ENCODE peak calls at places on chromosome 13, in eight cellular contexts. C, Q, L, Z, M, W, Y and T are unnamed samples.

GRCh38 chr13:49649244-49649962 is 21.1 kb downstream of the ARL11 start:
- DNase-seq in L (peak), W (peak), C (no peak), M (no peak), Y (peak), Q (no peak), Z (peak), T (peak)

GRCh38 chr13:23087884-23088283 is 92.9 kb upstream of the SGCG start:
- DNase-seq in Y (peak), C (peak), M (peak), Q (no peak), Z (peak), L (peak), W (peak), T (peak)

GRCh38 chr13:35720290-35720689 is 243.8 kb upstream of the MAB21L1 start:
- DNase-seq in M (no peak), Y (no peak), L (peak), Q (no peak), Z (no peak), C (no peak), W (no peak), T (no peak)

GRCh38 chr13:106532111-106532929 is 3.1 kb downstream of the EFNB2 start:
- DNase-seq in Q (no peak), C (peak), Z (peak), W (peak), L (peak), Y (no peak), M (no peak), T (peak)

GRCh38 chr13:37640499-37640898 is 41.9 kb upstream of the POSTN start:
- DNase-seq in Z (peak), L (peak), Y (peak), M (no peak), C (no peak), Q (no peak), W (peak), T (peak)

GRCh38 chr13:77372275-77372674 is 45.4 kb upstream of the MYCBP2 start:
- DNase-seq in L (no peak), Y (no peak), Q (no peak), M (no peak), C (no peak), W (no peak), Z (no peak), T (no peak)

GRCh38 chr13:50376895-50377575 is 361.8 kb downstream of the KCNRG start:
- DNase-seq in Q (no peak), L (peak), C (no peak), M (no peak), Z (no peak), Y (peak), W (peak), T (no peak)

GRCh38 chr13:55361141-55361540 is 1779.6 kb upstream of the PRR20A start:
- DNase-seq in M (no peak), C (no peak), Y (no peak), Q (no peak), Z (no peak), W (no peak), L (peak), T (no peak)

GRCh38 chr13:83350569-83350968 is 531.7 kb downstream of the SLITRK1 start:
- DNase-seq in Q (no peak), M (no peak), Z (peak), Y (no peak), C (no peak), L (peak), W (no peak), T (no peak)

GRCh38 chr13:27403252-27403678 is 21.2 kb upstream of the GTF3A start:
- DNase-seq in Q (no peak), C (no peak), W (peak), L (peak), Y (peak), Z (peak), M (no peak), T (peak)

GRCh38 chr13:97976551-97977375 is 23.3 kb downstream of the IPO5 start:
- DNase-seq in Z (peak), Q (peak), L (no peak), C (peak), Y (peak), W (no peak), M (no peak), T (peak)

GRCh38 chr13:93270769-93271753 is 44.5 kb downstream of the GPC6 start:
- DNase-seq in M (no peak), Q (no peak), C (peak), W (no peak), Z (no peak), L (no peak), Y (no peak), T (no peak)

GRCh38 chr13:25699600-25699999 is 327.8 kb downstream of the ATP8A2 start:
- DNase-seq in L (no peak), Q (no peak), Y (no peak), Z (no peak), W (no peak), M (no peak), C (no peak), T (no peak)

GRCh38 chr13:42883771-42884170 is 102.4 kb downstream of the FAM216B start:
- DNase-seq in W (peak), M (peak), L (peak), Q (no peak), Z (peak), C (peak), Y (no peak), T (peak)

GRCh38 chr13:43905435-43906031 is 25.8 kb downstream of the LACC1 start:
- DNase-seq in L (peak), Y (peak), M (peak), C (peak), Z (peak), Q (peak), W (peak), T (peak)

GRCh38 chr13:42836930-42837329 is 55.5 kb downstream of the FAM216B start:
- DNase-seq in M (peak), L (peak), Z (peak), Y (peak), Q (no peak), C (no peak), W (peak), T (peak)

GRCh38 chr13:111202745-111203144 is 87.6 kb downstream of the ARHGEF7 start:
- DNase-seq in Y (peak), L (peak), Q (peak), M (peak), C (peak), Z (peak), W (no peak), T (peak)
- H3K27ac ChIP-seq in Y (peak), L (no peak), Q (peak), M (no peak), C (peak), Z (no peak), W (no peak), T (peak)

GRCh38 chr13:112105244-112105681 is 38.3 kb downstream of the SOX1 start:
- DNase-seq in W (peak), L (no peak), Q (no peak), M (no peak), Y (peak), Z (no peak), C (no peak), T (no peak)

GRCh38 chr13:112103260-112103843 is 36.4 kb downstream of the SOX1 start:
- DNase-seq in Y (peak), Z (no peak), W (peak), C (no peak), M (no peak), Q (no peak), L (no peak), T (no peak)

GRCh38 chr13:112103971-112104872 is 37.3 kb downstream of the SOX1 start:
- DNase-seq in Y (peak), W (peak), M (no peak), Q (no peak), Z (no peak), L (no peak), C (no peak), T (no peak)

GRCh38 chr13:112105884-112106283 is 38.9 kb downstream of the SOX1 start:
- DNase-seq in W (peak), Q (no peak), Y (peak), C (no peak), Z (no peak), M (no peak), L (no peak), T (no peak)

GRCh38 chr13:112104873-112105234 is 37.9 kb downstream of the SOX1 start:
- DNase-seq in M (no peak), C (no peak), W (no peak), L (no peak), Y (no peak), Z (no peak), Q (no peak), T (no peak)
- TF ChIP-seq EZH2phosphoT487 in M (no peak), C (no peak), W (no peak), L (no peak), Y (no peak), Z (no peak), Q (no peak), T (no peak)

DNA sequence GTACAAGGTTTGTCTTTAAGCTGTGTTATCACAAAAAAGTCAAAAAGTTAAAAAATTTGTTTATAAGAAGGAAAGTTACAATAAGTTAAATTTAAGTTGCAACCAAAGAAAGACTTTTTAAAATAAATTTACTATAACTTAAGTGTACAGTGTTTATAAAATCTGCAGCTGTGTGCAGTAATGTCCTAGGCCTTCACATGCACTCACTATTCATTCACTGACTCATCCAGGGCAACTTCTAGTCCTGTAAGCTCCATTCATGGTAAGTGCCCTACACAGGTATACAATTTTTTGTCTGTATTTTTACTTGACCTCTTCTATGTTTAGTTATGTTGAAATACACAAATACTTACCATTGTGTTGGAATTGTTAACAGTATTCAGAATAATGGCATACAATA is 667.9 kb upstream of the SLITRK5 start:
- DNase-seq in M (no peak), Y (no peak), W (no peak), C (no peak), L (no peak), Z (no peak), Q (no peak), T (no peak)
- H3K27ac ChIP-seq in M (no peak), Y (no peak), W (no peak), C (no peak), L (no peak), Z (no peak), Q (no peak), T (no peak)

DNA sequence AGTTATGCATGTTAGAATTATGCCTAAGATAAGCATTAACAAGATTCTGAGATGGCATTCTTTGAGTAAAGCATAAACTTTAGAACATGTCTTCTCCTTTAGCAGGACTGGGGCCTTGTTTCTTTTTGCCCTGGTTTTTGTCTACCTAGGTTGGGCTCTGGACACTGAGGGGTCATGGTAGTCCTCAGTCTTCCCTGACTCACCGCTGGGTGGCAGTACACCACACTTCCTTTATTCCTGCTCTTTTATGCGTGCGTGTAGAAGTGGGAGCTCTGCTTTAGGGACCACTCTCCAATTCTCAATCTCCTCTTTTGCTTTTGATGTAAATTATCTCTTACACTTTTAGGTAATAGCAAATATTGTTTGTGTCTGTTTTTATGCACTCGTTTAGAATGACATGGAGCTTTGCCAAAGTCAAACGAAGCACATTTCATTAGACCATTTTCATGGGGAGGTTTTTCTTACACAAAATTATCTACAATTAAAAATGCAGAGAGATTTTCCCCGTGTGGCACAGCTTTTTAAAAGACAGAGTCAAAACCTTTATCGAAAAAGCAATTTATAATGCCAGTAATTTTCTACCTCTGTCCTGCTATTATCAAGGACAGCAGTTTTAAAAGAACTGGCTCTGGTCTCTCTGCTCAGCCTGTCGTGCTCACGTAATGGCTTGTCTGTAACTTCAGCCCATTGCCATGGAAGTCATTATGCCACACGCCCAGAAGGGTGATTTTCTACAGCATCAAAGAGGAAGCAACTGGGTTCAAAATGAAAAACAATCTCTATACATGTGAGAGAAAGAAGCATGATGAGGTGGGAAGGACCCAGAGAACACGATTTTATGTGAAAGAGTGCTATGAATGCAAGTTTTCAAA is 413.9 kb downstream of the COG6 start:
- DNase-seq in L (peak), M (peak), C (peak), Q (peak), Y (peak), W (peak), Z (peak), T (peak)
- TF ChIP-seq EZH2phosphoT487 in L (no peak), M (no peak), C (no peak), Q (no peak), Y (no peak), W (no peak), Z (no peak), T (no peak)

GRCh38 chr13:102563267-102563666 is 33.5 kb upstream of the TPP2 start:
- DNase-seq in C (no peak), Z (no peak), Q (peak), W (no peak), M (no peak), L (no peak), Y (no peak), T (no peak)
- H3K27ac ChIP-seq in C (no peak), Z (no peak), Q (peak), W (no peak), M (no peak), L (no peak), Y (no peak), T (no peak)